ENCODE peak calls at places on chromosomes 2 and 18, in seven cellular contexts. H is neuronal stem cell, V is IMR-90, E is H1, Y is trophoblast cell, R is H9, P is mesenchymal stem cell. A is an unnamed sample.

GRCh38 chr18:62832282-62832681 is 116.9 kb downstream of the PHLPP1 start:
- DNase-seq in H (no peak), V (no peak), E (no peak), Y (peak; percentile 49), R (no peak), P (no peak), A (peak; percentile 77)

GRCh38 chr2:112685167-112685884 is 35.5 kb upstream of the NT5DC4 start:
- DNase-seq in H (no peak), V (no peak), E (no peak), Y (no peak), R (no peak), P (no peak), A (no peak)

GRCh38 chr2:25401307-25402021 is 59.7 kb upstream of the DNMT3A start:
- DNase-seq in H (no peak), V (no peak), E (no peak), Y (no peak), R (no peak), P (no peak), A (no peak)

GRCh38 chr2:234403751-234404150 is 93.1 kb downstream of the ARL4C start:
- DNase-seq in H (no peak), V (no peak), E (no peak), Y (no peak), R (no peak), P (no peak), A (no peak)

GRCh38 chr2:188369365-188369764 is 77.7 kb downstream of the GULP1 start:
- DNase-seq in H (peak; percentile 14), V (peak; percentile 45), E (no peak), Y (peak; percentile 75), R (no peak), P (peak; percentile 57), A (peak; percentile 69)

GRCh38 chr2:151947524-151948165 is 119.4 kb upstream of the ARL5A start:
- DNase-seq in H (peak; percentile 12), V (no peak), E (no peak), Y (peak; percentile 56), R (no peak), P (no peak), A (no peak)

GRCh38 chr18:63848159-63848558 is 39.3 kb upstream of the SERPINB2 start:
- DNase-seq in H (peak; percentile 43), V (peak; percentile 75), E (no peak), Y (peak; percentile 87), R (no peak), P (peak; percentile 64), A (peak; percentile 71)

GRCh38 chr2:19321946-19322345 is 36.5 kb downstream of the OSR1 start:
- DNase-seq in H (no peak), V (peak; percentile 59), E (no peak), Y (peak; percentile 13), R (no peak), P (no peak), A (no peak)

GRCh38 chr2:65417509-65418085 is 14.8 kb downstream of the SPRED2 start:
- DNase-seq in H (no peak), V (no peak), E (no peak), Y (no peak), R (no peak), P (no peak), A (no peak)

GRCh38 chr2:175600024-175600831 is 401.8 kb downstream of the LNPK start:
- DNase-seq in H (no peak), V (no peak), E (no peak), Y (peak; percentile 72), R (no peak), P (peak; percentile 3), A (peak; percentile 37)

GRCh38 chr2:19478441-19478840 is 120.0 kb upstream of the OSR1 start:
- DNase-seq in H (no peak), V (no peak), E (no peak), Y (no peak), R (no peak), P (no peak), A (no peak)

GRCh38 chr2:104443137-104443536 is 410.8 kb upstream of the POU3F3 start:
- DNase-seq in H (no peak), V (no peak), E (no peak), Y (peak; percentile 0), R (no peak), P (no peak), A (no peak)

GRCh38 chr2:104444840-104445239 is 409.1 kb upstream of the POU3F3 start:
- DNase-seq in H (no peak), V (no peak), E (no peak), Y (no peak), R (no peak), P (no peak), A (no peak)

GRCh38 chr2:104447831-104448434 is 406.0 kb upstream of the POU3F3 start:
- DNase-seq in H (no peak), V (no peak), E (no peak), Y (no peak), R (no peak), P (no peak), A (no peak)

GRCh38 chr2:104448661-104449410 is 405.1 kb upstream of the POU3F3 start:
- DNase-seq in H (no peak), V (no peak), E (no peak), Y (no peak), R (no peak), P (no peak), A (no peak)

GRCh38 chr2:104444392-104444791 is 409.5 kb upstream of the POU3F3 start:
- DNase-seq in H (no peak), V (no peak), E (no peak), Y (no peak), R (no peak), P (no peak), A (no peak)
- H3K4me2 ChIP-seq in H (no peak overlapping the region), V (no peak overlapping the region), E (no peak overlapping the region), Y (no peak overlapping the region), R (no peak overlapping the region), P (no peak overlapping the region), A (no peak overlapping the region)

DNA sequence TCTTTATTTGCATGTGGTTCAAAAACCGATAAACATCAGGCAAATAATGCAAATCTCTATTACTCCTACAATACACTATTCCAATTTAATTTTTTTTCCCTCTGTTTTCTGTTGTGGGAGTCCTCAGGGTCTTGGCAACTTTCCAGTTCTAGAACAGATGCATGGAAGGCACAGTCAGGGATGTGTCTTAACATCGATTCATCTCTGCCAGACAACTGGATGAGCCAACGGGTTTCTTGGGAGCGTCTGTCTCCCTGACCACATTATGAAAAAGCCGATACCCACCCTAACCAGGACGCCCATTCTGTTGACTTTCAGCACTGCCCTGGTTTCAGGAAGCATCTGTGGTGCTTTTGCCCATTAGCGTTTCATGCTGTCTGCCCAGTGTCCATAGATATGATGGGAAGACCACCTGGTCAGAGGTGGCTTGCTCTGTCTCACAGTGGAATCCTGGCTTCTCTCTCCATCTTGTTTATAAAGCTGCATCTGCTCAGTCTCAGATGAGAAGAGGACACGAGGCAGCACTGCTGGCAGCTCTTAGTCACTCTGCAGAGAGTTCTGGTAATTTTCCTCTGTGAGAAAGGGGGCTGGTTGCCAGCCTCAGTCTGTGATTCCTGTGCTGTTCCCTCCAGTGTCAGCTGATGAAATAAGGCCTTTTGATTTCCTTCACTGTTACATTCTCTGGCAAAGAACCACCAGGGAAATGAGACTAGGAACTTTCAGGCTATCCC is 57.9 kb upstream of the KCNE4 start:
- DNase-seq in H (no peak), V (peak; percentile 98), E (no peak), Y (no peak), R (no peak), P (peak; percentile 98), A (peak; percentile 79)
- H3K9ac ChIP-seq in H (no peak overlapping the region), V (peak overlapping the region; percentile 34), E (no peak overlapping the region), Y (no peak overlapping the region), R (no peak overlapping the region), P (peak overlapping the region; percentile 81), A (no peak overlapping the region)

GRCh38 chr2:71153585-71153984 is 23.2 kb downstream of the MPHOSPH10 start:
- DNase-seq in H (no peak), V (no peak), E (no peak), Y (no peak), R (no peak), P (no peak), A (no peak)

GRCh38 chr2:71151620-71152019 is 21.2 kb downstream of the MPHOSPH10 start:
- DNase-seq in H (no peak), V (no peak), E (no peak), Y (no peak), R (no peak), P (no peak), A (no peak)

GRCh38 chr2:71154279-71154678 is 23.8 kb downstream of the MPHOSPH10 start:
- DNase-seq in H (no peak), V (no peak), E (no peak), Y (no peak), R (no peak), P (no peak), A (no peak)

GRCh38 chr2:71148506-71149063 is 18.2 kb downstream of the MPHOSPH10 start:
- DNase-seq in H (no peak), V (no peak), E (no peak), Y (no peak), R (no peak), P (no peak), A (no peak)

DNA sequence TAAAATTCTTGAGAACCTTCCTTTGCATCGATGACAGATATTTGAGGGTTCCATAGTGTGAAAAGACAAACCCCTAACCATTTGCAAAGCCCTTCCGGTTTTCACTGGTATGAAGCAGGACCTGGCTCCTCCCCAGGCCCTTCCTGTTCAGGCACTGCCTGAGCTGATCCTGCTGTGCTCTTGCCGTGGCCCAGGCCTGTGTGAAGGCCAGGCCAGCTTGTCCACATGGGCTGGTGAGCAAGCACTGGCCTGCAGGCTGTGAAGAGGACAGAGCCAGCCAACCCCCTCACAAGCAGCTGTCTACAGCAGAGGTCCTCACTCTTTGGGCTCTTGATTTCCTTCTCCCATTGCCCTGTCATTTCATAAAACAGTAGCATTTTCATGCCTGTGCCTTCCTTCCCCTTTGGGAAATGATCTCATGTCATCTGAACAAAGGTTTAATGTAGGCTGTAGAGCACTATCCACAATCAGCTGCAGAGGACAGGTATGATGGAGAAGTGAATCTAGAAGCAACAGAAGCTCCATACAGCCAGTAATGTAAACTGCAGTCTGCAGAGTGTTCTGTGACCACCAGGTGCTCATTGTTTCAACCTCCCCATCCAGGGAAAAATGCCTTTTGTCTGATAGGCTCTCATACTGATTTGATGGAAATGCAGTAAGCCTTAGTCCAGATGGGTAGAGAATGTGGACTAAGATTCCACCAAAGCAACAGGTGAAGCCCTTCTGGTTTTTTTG is 19.8 kb downstream of the MPHOSPH10 start:
- DNase-seq in H (no peak), V (no peak), E (no peak), Y (no peak), R (no peak), P (no peak), A (no peak)
- H2BK120ac ChIP-seq in H (no peak overlapping the region), V (no peak overlapping the region), E (no peak overlapping the region), Y (no peak overlapping the region), R (no peak overlapping the region), P (no peak overlapping the region), A (no peak overlapping the region)

DNA sequence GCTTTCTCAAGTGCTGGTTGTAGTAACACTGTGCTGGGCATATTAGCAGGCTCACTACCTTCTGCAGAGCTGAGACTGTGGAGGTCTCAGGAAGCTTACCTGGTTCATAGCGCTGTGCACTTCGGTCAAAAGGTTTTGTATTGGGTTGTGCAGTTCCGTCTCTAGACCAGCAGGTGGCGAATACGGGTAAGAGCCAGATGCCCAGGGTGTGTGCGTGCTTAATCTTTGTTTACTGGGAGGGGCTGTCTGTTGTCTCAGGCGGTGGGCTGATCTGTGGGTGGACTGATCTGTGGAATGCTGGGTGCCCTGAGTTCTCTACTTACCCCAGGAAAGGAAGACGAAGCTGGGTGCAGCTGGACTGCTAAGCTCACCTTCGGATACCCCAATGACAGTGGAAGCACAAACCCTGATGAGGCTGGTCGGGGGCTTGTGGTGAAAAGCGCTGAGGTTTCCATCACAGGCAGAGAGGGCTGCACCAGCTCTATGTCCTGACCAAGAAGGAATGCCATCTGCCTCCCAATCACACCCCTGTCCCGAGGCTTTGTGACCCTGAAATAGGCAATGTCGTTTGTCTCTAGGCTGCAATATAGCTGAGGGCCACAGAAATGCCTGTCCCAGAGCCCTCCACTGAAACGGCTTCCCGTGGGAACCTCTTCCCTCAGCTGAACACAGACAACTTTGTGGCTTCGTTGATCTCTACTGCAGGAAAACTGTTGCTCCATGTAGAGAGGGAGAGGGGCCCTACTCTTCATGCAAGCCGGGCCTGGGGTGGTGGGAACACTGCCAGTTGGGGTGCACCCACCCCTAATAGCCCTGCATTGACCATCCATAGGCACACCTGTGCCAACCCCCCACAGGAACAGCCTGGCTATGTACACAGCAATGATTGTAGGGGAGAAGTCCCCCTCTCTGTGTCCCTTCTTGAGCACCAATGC is 45.9 kb upstream of the FAM117B start:
- DNase-seq in H (peak; percentile 76), V (peak; percentile 62), E (peak; percentile 66), Y (peak; percentile 93), R (peak; percentile 87), P (peak; percentile 81), A (peak; percentile 91)
- H3K4me2 ChIP-seq in H (no peak overlapping the region), V (peak overlapping the region; percentile 85), E (peak overlapping the region; percentile 1), Y (peak overlapping the region; percentile 53), R (no peak overlapping the region), P (peak overlapping the region; percentile 20), A (no peak overlapping the region)